ENCODE peak calls at places on chromosomes 6 and 20, in seven cellular contexts. U, F, E, I, B, Z and X are unnamed samples.

GRCh38 chr6:170100046-170100445 is 190.8 kb downstream of the DLL1 start:
- DNase-seq in U (no peak), E (no peak), Z (no peak), I (no peak), F (no peak), B (no peak), X (no peak)

GRCh38 chr20:18412202-18412901 is 54.5 kb downstream of the DZANK1 start:
- DNase-seq in F (no peak), U (no peak), E (no peak), Z (no peak), I (no peak), B (no peak), X (no peak)

GRCh38 chr20:6974819-6975218 is 207.3 kb downstream of the BMP2 start:
- DNase-seq in B (no peak), E (no peak), U (no peak), F (no peak), Z (no peak), I (no peak), X (no peak)

GRCh38 chr6:113586413-113586812 is 270.7 kb upstream of the MARCKS start:
- DNase-seq in F (peak), Z (no peak), U (no peak), B (peak), I (no peak), E (peak), X (no peak)

GRCh38 chr6:158014505-158015187 is 33.0 kb downstream of the SYNJ2 start:
- DNase-seq in I (no peak), U (peak), E (peak), B (peak), Z (no peak), F (no peak), X (no peak)

GRCh38 chr20:7606941-7607340 is 333.3 kb downstream of the HAO1 start:
- DNase-seq in U (no peak), F (no peak), Z (no peak), E (no peak), I (no peak), B (no peak), X (no peak)

GRCh38 chr6:15246217-15247211 is 645 bp downstream of the JARID2 start:
- DNase-seq in Z (no peak), I (no peak), E (peak), U (no peak), F (peak), B (peak), X (no peak)

GRCh38 chr20:9912858-9913434 is 74.1 kb upstream of the PAK5 start:
- DNase-seq in Z (no peak), E (peak), I (peak), U (peak), F (peak), B (peak), X (peak)

GRCh38 chr20:4227085-4227821 is 211.9 kb upstream of the RNF24 start:
- DNase-seq in Z (no peak), F (peak), E (peak), U (no peak), I (no peak), B (peak), X (no peak)

GRCh38 chr6:25774120-25774730 is 19.7 kb downstream of the SLC17A4 start:
- DNase-seq in B (no peak), U (no peak), I (no peak), Z (no peak), E (no peak), F (no peak), X (no peak)

GRCh38 chr6:24524801-24525200 is 30.0 kb downstream of the ALDH5A1 start:
- DNase-seq in Z (no peak), B (peak), I (no peak), U (no peak), F (peak), E (peak), X (peak)

GRCh38 chr20:49724637-49725606 is 11.2 kb upstream of the B4GALT5 start:
- DNase-seq in U (peak), Z (no peak), B (peak), I (no peak), E (peak), F (peak), X (peak)

GRCh38 chr20:40563296-40563950 is 125.6 kb downstream of the MAFB start:
- DNase-seq in E (peak), B (peak), Z (no peak), U (peak), F (peak), I (no peak), X (no peak)

GRCh38 chr6:2426561-2427340 is 181.3 kb upstream of the GMDS start:
- DNase-seq in Z (no peak), U (no peak), F (no peak), I (no peak), E (peak), B (peak), X (no peak)

GRCh38 chr6:108844135-108844534 is 4.1 kb upstream of the ARMC2 start:
- DNase-seq in I (no peak), B (no peak), E (no peak), F (no peak), Z (no peak), U (no peak), X (no peak)

GRCh38 chr6:139531716-139532115 is 157.3 kb upstream of the CITED2 start:
- DNase-seq in E (no peak), U (no peak), I (no peak), F (no peak), Z (no peak), B (no peak), X (no peak)

GRCh38 chr6:116439572-116439971 is 21.6 kb upstream of the CALHM6 start:
- DNase-seq in U (no peak), I (no peak), Z (no peak), B (peak), F (no peak), E (peak), X (no peak)

GRCh38 chr20:57140416-57140965 is 126.0 kb downstream of the BMP7 start:
- DNase-seq in B (no peak), U (no peak), F (no peak), Z (no peak), I (no peak), E (no peak), X (no peak)

GRCh38 chr6:20447157-20447556 is 45.5 kb downstream of the E2F3 start:
- DNase-seq in U (no peak), I (no peak), E (no peak), B (peak), F (peak), Z (no peak), X (no peak)

GRCh38 chr20:10185741-10186558 is 32.7 kb upstream of the SNAP25 start:
- DNase-seq in E (peak), B (peak), Z (no peak), U (no peak), F (peak), I (no peak), X (no peak)

DNA sequence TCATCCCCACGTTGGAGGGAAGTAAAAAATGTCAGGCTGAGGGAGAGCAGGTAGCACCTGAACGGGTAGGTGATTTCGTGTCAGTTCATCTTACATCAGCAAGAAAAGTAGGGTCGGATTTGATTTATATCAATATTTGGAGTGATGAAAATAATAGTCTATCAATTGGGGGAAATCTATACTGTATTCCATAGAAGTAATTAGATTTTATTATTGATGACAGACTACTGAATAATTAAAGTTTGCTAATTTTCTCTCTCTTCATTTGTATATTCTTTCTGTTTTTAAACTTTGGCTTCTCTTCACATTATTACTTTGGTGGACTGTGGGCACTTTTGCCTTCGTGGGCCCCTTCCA is 78.4 kb downstream of the OLIG3 start:
- DNase-seq in U (no peak), E (no peak), F (no peak), I (no peak), B (no peak), Z (no peak), X (no peak)
- TF ChIP-seq CTCF in U (no peak), E (no peak), F (no peak), I (peak), B (no peak), Z (peak), X (no peak)

DNA sequence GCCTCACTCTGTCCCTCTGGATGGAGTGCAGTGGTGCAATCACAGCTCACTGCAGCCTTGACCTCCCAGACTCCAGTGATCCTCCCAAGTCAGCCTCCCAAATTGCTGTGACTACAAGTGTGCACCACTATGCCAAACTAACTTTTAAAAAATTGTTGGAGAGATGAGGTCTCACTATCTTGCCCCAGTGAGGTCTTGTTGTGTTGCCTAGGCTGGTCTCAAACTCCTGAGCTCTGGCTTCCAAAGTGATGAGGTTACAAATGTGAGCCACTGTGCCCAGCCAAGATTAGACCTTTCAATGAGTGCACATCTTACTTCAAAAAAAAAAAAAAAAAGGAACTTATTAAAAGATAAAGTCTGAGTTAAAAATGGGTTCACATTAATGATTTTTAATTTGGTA is 1838.1 kb upstream of the DEFB115 start:
- DNase-seq in U (no peak), Z (no peak), E (no peak), I (no peak), B (no peak), F (no peak), X (no peak)
- TF ChIP-seq CTCF in U (no peak), Z (no peak), E (no peak), I (no peak), B (no peak), F (no peak), X (no peak)

GRCh38 chr6:74343804-74344203 is 647.8 kb downstream of the CD109 start:
- DNase-seq in F (no peak), Z (no peak), B (peak), I (no peak), E (peak), U (no peak), X (no peak)
- TF ChIP-seq CTCF in F (peak), Z (no peak), B (peak), I (peak), E (peak), U (no peak), X (no peak)

GRCh38 chr6:126821706-126822105 is 296.8 kb upstream of the RSPO3 start:
- DNase-seq in Z (no peak), E (no peak), B (no peak), U (no peak), F (no peak), I (no peak), X (no peak)

GRCh38 chr6:126824226-126824625 is 294.2 kb upstream of the RSPO3 start:
- DNase-seq in B (peak), F (no peak), I (no peak), E (peak), Z (no peak), U (no peak), X (no peak)

GRCh38 chr6:126826315-126826714 is 292.2 kb upstream of the RSPO3 start:
- DNase-seq in B (peak), Z (no peak), E (peak), U (no peak), F (no peak), I (no peak), X (no peak)

GRCh38 chr6:126820617-126821016 is 297.9 kb upstream of the RSPO3 start:
- DNase-seq in E (no peak), U (no peak), I (no peak), F (no peak), B (no peak), Z (no peak), X (no peak)

GRCh38 chr6:126824815-126825214 is 293.7 kb upstream of the RSPO3 start:
- DNase-seq in B (no peak), E (no peak), F (no peak), Z (no peak), U (no peak), I (no peak), X (no peak)
- TF ChIP-seq CTCF in B (no peak), E (no peak), F (no peak), Z (no peak), U (no peak), I (no peak), X (no peak)

DNA sequence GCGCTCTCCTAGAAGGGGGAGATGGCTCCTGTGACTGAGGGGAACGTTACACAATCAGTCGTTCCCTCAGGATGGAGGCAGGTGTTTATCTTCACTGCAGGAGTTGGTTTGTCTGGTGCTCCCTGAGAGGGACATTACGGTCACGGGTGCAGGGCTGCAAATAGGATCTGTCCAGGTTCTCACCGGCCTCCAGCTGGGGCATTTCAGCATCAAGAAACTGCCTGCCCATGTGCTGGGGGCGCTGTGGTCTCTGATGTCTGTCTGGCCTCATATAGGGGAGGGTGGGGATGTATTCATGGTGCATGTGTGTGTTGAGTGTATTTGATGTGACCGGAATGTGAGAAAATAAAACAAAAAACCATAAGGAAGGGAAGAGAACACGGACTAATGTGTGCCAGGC is 77.1 kb downstream of the TBC1D7 start:
- DNase-seq in F (no peak), I (no peak), U (no peak), Z (no peak), E (no peak), B (peak), X (no peak)
- TF ChIP-seq CTCF in F (no peak), I (no peak), U (no peak), Z (no peak), E (no peak), B (peak), X (no peak)

DNA sequence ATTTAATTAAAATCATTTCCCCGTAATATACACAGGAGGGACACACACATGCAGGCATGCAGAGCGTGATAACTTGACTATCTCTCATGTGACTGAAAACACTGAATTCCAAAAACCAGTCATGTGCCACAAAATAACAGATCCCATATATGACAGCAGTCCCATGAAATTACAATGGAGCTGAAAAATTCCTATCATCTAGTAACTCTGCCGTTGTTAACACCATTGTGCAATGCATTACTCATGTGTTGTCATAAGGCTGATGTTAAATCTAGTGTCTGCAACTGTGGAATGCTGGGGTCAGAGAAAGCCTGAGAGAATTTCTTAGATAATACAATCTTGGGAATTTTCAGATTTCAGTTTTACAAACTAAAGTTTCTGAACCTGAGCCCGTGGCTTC is 70.3 kb downstream of the LYRM4 start:
- DNase-seq in Z (no peak), U (no peak), F (peak), B (peak), E (peak), I (no peak), X (peak)
- TF ChIP-seq CTCF in Z (no peak), U (no peak), F (no peak), B (no peak), E (no peak), I (no peak), X (no peak)